ENCODE peak calls at places on chromosomes 1 and 21, in six cellular contexts. Z is stomach, I is left ventricle myocardium inferior, Y is activated T-helper 1 cell treated with Interleukin-2 at 50 U/mL for 16 hours, W is hippocampal formation, C is HTR-8/SVneo. G is an unnamed sample.

GRCh38 chr1:55504306-55504706 is 289.1 kb upstream of the USP24 start:
- DNase-seq in I (no peak), Z (no peak), Y (no peak), C (no peak), W (no peak), G (no peak)

GRCh38 chr1:56199060-56199459 is 380.3 kb downstream of the PLPP3 start:
- DNase-seq in Y (no peak), Z (no peak), I (no peak), C (no peak), W (no peak), G (no peak)

GRCh38 chr1:20731057-20731991 is 1.2 kb downstream of the SH2D5 start:
- DNase-seq in Z (no peak), W (no peak), C (no peak), Y (no peak), I (no peak), G (peak)

GRCh38 chr1:29774355-29774754 is 538.0 kb downstream of the PTPRU start:
- DNase-seq in Y (no peak), I (no peak), C (no peak), W (no peak), Z (no peak), G (no peak)

GRCh38 chr1:2151252-2151651 is 43.3 kb downstream of the FAAP20 start:
- DNase-seq in I (no peak), C (no peak), W (no peak), Z (no peak), Y (no peak), G (no peak)

GRCh38 chr1:109984190-109984455 is 442 bp upstream of the AHCYL1 start:
- DNase-seq in I (no peak), Y (no peak), Z (no peak), C (no peak), W (no peak), G (no peak)

GRCh38 chr21:29293495-29293894 is 5.2 kb upstream of the BACH1 start:
- DNase-seq in W (no peak), Y (no peak), Z (no peak), C (no peak), I (no peak), G (peak)

GRCh38 chr1:233912909-233913308 is 8.4 kb downstream of the SLC35F3 start:
- DNase-seq in Y (no peak), Z (no peak), I (no peak), C (no peak), W (no peak), G (no peak)

GRCh38 chr1:106568161-106568560 is 488.3 kb upstream of the PRMT6 start:
- DNase-seq in W (no peak), C (no peak), Y (no peak), I (no peak), Z (no peak), G (no peak)

GRCh38 chr1:11563560-11564069 is 84.7 kb downstream of the DISP3 start:
- DNase-seq in Z (no peak), C (no peak), I (no peak), W (no peak), Y (no peak), G (peak)

GRCh38 chr1:34749983-34750382 is 4.9 kb upstream of the GJB5 start:
- DNase-seq in I (no peak), W (no peak), Z (no peak), Y (no peak), C (no peak), G (no peak)

GRCh38 chr1:24410750-24411149 is 2.8 kb downstream of the STPG1 start:
- DNase-seq in C (no peak), I (no peak), Z (no peak), W (no peak), Y (no peak), G (no peak)

GRCh38 chr1:30329263-30329753 is 394.1 kb downstream of the MATN1 start:
- DNase-seq in Z (peak), C (no peak), Y (no peak), W (no peak), I (no peak), G (no peak)

GRCh38 chr1:160157174-160157573 is 5.8 kb downstream of the ATP1A4 start:
- DNase-seq in Y (no peak), W (no peak), C (no peak), Z (no peak), I (no peak), G (no peak)

GRCh38 chr1:103435443-103435842 is 90.1 kb upstream of the RNPC3 start:
- DNase-seq in C (no peak), I (no peak), Y (no peak), Z (no peak), W (no peak), G (no peak)